ENCODE peak calls at places on chromosomes 13 and 19, in five cellular contexts. One of them, this sample, is unnamed.

GRCh38 chr19:45643927-45644771 is 5.0 kb upstream of the EML2 start:
- DNase-seq in upper lobe of left lung: no peak
- DNase-seq in germinal center: no peak
- DNase-seq in stimulated activated CD8-positive, alpha-beta memory T cell treated with anti-CD3 and anti-CD28 coated beads, Interleukin-4, amount 100 ng/mL, for 1 hour: no peak
- DNase-seq in activated gamma-delta T cell treated with Interleukin-2 at 50 U/mL for 16 hours: no peak
- DNase-seq in this sample: no peak

GRCh38 chr19:3397266-3398022 is 31.1 kb downstream of the NFIC start:
- DNase-seq in stimulated activated CD8-positive, alpha-beta memory T cell treated with anti-CD3 and anti-CD28 coated beads, Interleukin-4, amount 100 ng/mL, for 1 hour: no peak
- DNase-seq in upper lobe of left lung: peak
- DNase-seq in germinal center: no peak
- DNase-seq in activated gamma-delta T cell treated with Interleukin-2 at 50 U/mL for 16 hours: no peak
- DNase-seq in this sample: no peak

GRCh38 chr13:54709546-54709945 is 1680.9 kb downstream of the OLFM4 start:
- DNase-seq in upper lobe of left lung: no peak
- DNase-seq in activated gamma-delta T cell treated with Interleukin-2 at 50 U/mL for 16 hours: no peak
- DNase-seq in germinal center: no peak
- DNase-seq in stimulated activated CD8-positive, alpha-beta memory T cell treated with anti-CD3 and anti-CD28 coated beads, Interleukin-4, amount 100 ng/mL, for 1 hour: no peak
- DNase-seq in this sample: no peak

GRCh38 chr13:32409561-32410440 is 18.1 kb downstream of the N4BP2L1 start:
- DNase-seq in upper lobe of left lung: peak
- DNase-seq in germinal center: no peak
- DNase-seq in stimulated activated CD8-positive, alpha-beta memory T cell treated with anti-CD3 and anti-CD28 coated beads, Interleukin-4, amount 100 ng/mL, for 1 hour: no peak
- DNase-seq in activated gamma-delta T cell treated with Interleukin-2 at 50 U/mL for 16 hours: no peak
- DNase-seq in this sample: no peak

GRCh38 chr13:35190241-35190640 is 248.2 kb downstream of the NBEA start:
- DNase-seq in upper lobe of left lung: no peak
- DNase-seq in germinal center: no peak
- DNase-seq in activated gamma-delta T cell treated with Interleukin-2 at 50 U/mL for 16 hours: no peak
- DNase-seq in stimulated activated CD8-positive, alpha-beta memory T cell treated with anti-CD3 and anti-CD28 coated beads, Interleukin-4, amount 100 ng/mL, for 1 hour: no peak
- DNase-seq in this sample: no peak

GRCh38 chr19:28569132-28570114 is 643.5 kb downstream of the UQCRFS1 start:
- DNase-seq in upper lobe of left lung: no peak
- DNase-seq in activated gamma-delta T cell treated with Interleukin-2 at 50 U/mL for 16 hours: no peak
- DNase-seq in stimulated activated CD8-positive, alpha-beta memory T cell treated with anti-CD3 and anti-CD28 coated beads, Interleukin-4, amount 100 ng/mL, for 1 hour: no peak
- DNase-seq in germinal center: no peak
- DNase-seq in this sample: no peak

GRCh38 chr13:52405767-52406494 is at the start of gene THSD1:
- DNase-seq in stimulated activated CD8-positive, alpha-beta memory T cell treated with anti-CD3 and anti-CD28 coated beads, Interleukin-4, amount 100 ng/mL, for 1 hour: no peak
- DNase-seq in germinal center: peak
- DNase-seq in upper lobe of left lung: peak
- DNase-seq in activated gamma-delta T cell treated with Interleukin-2 at 50 U/mL for 16 hours: peak
- DNase-seq in this sample: peak

GRCh38 chr19:18167975-18168645 is 5.5 kb upstream of the IFI30 start:
- DNase-seq in activated gamma-delta T cell treated with Interleukin-2 at 50 U/mL for 16 hours: peak
- DNase-seq in stimulated activated CD8-positive, alpha-beta memory T cell treated with anti-CD3 and anti-CD28 coated beads, Interleukin-4, amount 100 ng/mL, for 1 hour: no peak
- DNase-seq in germinal center: peak
- DNase-seq in upper lobe of left lung: no peak
- DNase-seq in this sample: peak

GRCh38 chr13:110232146-110232545 is 74.8 kb downstream of the COL4A1 start:
- DNase-seq in germinal center: no peak
- DNase-seq in activated gamma-delta T cell treated with Interleukin-2 at 50 U/mL for 16 hours: no peak
- DNase-seq in upper lobe of left lung: no peak
- DNase-seq in stimulated activated CD8-positive, alpha-beta memory T cell treated with anti-CD3 and anti-CD28 coated beads, Interleukin-4, amount 100 ng/mL, for 1 hour: no peak
- DNase-seq in this sample: no peak

GRCh38 chr19:5452594-5453565 is 2.3 kb upstream of the ZNRF4 start:
- DNase-seq in upper lobe of left lung: no peak
- DNase-seq in stimulated activated CD8-positive, alpha-beta memory T cell treated with anti-CD3 and anti-CD28 coated beads, Interleukin-4, amount 100 ng/mL, for 1 hour: no peak
- DNase-seq in germinal center: peak
- DNase-seq in activated gamma-delta T cell treated with Interleukin-2 at 50 U/mL for 16 hours: no peak
- DNase-seq in this sample: no peak

GRCh38 chr19:41323430-41324125 is 13.6 kb downstream of the CCDC97 start:
- DNase-seq in activated gamma-delta T cell treated with Interleukin-2 at 50 U/mL for 16 hours: no peak
- DNase-seq in germinal center: no peak
- DNase-seq in stimulated activated CD8-positive, alpha-beta memory T cell treated with anti-CD3 and anti-CD28 coated beads, Interleukin-4, amount 100 ng/mL, for 1 hour: no peak
- DNase-seq in upper lobe of left lung: peak
- DNase-seq in this sample: no peak

GRCh38 chr19:52112624-52113023 is 17.1 kb upstream of the ZNF841 start:
- DNase-seq in stimulated activated CD8-positive, alpha-beta memory T cell treated with anti-CD3 and anti-CD28 coated beads, Interleukin-4, amount 100 ng/mL, for 1 hour: no peak
- DNase-seq in upper lobe of left lung: no peak
- DNase-seq in activated gamma-delta T cell treated with Interleukin-2 at 50 U/mL for 16 hours: no peak
- DNase-seq in germinal center: no peak
- DNase-seq in this sample: no peak

GRCh38 chr19:45955905-45956608 is 17.6 kb downstream of the NOVA2 start:
- DNase-seq in stimulated activated CD8-positive, alpha-beta memory T cell treated with anti-CD3 and anti-CD28 coated beads, Interleukin-4, amount 100 ng/mL, for 1 hour: no peak
- DNase-seq in upper lobe of left lung: no peak
- DNase-seq in activated gamma-delta T cell treated with Interleukin-2 at 50 U/mL for 16 hours: no peak
- DNase-seq in germinal center: no peak
- DNase-seq in this sample: no peak

GRCh38 chr13:44703371-44703770 is 127.2 kb upstream of the TSC22D1 start:
- DNase-seq in germinal center: no peak
- DNase-seq in upper lobe of left lung: no peak
- DNase-seq in activated gamma-delta T cell treated with Interleukin-2 at 50 U/mL for 16 hours: no peak
- DNase-seq in stimulated activated CD8-positive, alpha-beta memory T cell treated with anti-CD3 and anti-CD28 coated beads, Interleukin-4, amount 100 ng/mL, for 1 hour: no peak
- DNase-seq in this sample: no peak

GRCh38 chr19:53659292-53659691 is 27.5 kb downstream of the DPRX start:
- DNase-seq in upper lobe of left lung: no peak
- DNase-seq in stimulated activated CD8-positive, alpha-beta memory T cell treated with anti-CD3 and anti-CD28 coated beads, Interleukin-4, amount 100 ng/mL, for 1 hour: no peak
- DNase-seq in germinal center: no peak
- DNase-seq in activated gamma-delta T cell treated with Interleukin-2 at 50 U/mL for 16 hours: no peak
- DNase-seq in this sample: no peak

GRCh38 chr13:111629457-111629856 is 309.0 kb downstream of the TEX29 start:
- DNase-seq in upper lobe of left lung: no peak
- DNase-seq in activated gamma-delta T cell treated with Interleukin-2 at 50 U/mL for 16 hours: no peak
- DNase-seq in stimulated activated CD8-positive, alpha-beta memory T cell treated with anti-CD3 and anti-CD28 coated beads, Interleukin-4, amount 100 ng/mL, for 1 hour: no peak
- DNase-seq in germinal center: no peak
- DNase-seq in this sample: no peak

GRCh38 chr13:29676535-29676934 is 81.0 kb upstream of the SLC7A1 start:
- DNase-seq in germinal center: no peak
- DNase-seq in stimulated activated CD8-positive, alpha-beta memory T cell treated with anti-CD3 and anti-CD28 coated beads, Interleukin-4, amount 100 ng/mL, for 1 hour: no peak
- DNase-seq in activated gamma-delta T cell treated with Interleukin-2 at 50 U/mL for 16 hours: no peak
- DNase-seq in upper lobe of left lung: no peak
- DNase-seq in this sample: no peak

GRCh38 chr19:42284641-42285341 is 15.7 kb downstream of the CIC start:
- DNase-seq in activated gamma-delta T cell treated with Interleukin-2 at 50 U/mL for 16 hours: no peak
- DNase-seq in stimulated activated CD8-positive, alpha-beta memory T cell treated with anti-CD3 and anti-CD28 coated beads, Interleukin-4, amount 100 ng/mL, for 1 hour: no peak
- DNase-seq in germinal center: no peak
- DNase-seq in upper lobe of left lung: peak
- DNase-seq in this sample: peak

GRCh38 chr19:38734426-38735256 is 9.6 kb downstream of the CAPN12 start:
- DNase-seq in stimulated activated CD8-positive, alpha-beta memory T cell treated with anti-CD3 and anti-CD28 coated beads, Interleukin-4, amount 100 ng/mL, for 1 hour: no peak
- DNase-seq in activated gamma-delta T cell treated with Interleukin-2 at 50 U/mL for 16 hours: no peak
- DNase-seq in germinal center: peak
- DNase-seq in upper lobe of left lung: peak
- DNase-seq in this sample: peak

GRCh38 chr19:49165111-49165750 is 7.6 kb downstream of the TRPM4 start:
- DNase-seq in stimulated activated CD8-positive, alpha-beta memory T cell treated with anti-CD3 and anti-CD28 coated beads, Interleukin-4, amount 100 ng/mL, for 1 hour: no peak
- DNase-seq in germinal center: no peak
- DNase-seq in upper lobe of left lung: no peak
- DNase-seq in activated gamma-delta T cell treated with Interleukin-2 at 50 U/mL for 16 hours: no peak
- DNase-seq in this sample: no peak

GRCh38 chr19:6677495-6677894 is 7.5 kb upstream of the TNFSF14 start:
- DNase-seq in stimulated activated CD8-positive, alpha-beta memory T cell treated with anti-CD3 and anti-CD28 coated beads, Interleukin-4, amount 100 ng/mL, for 1 hour: no peak
- DNase-seq in activated gamma-delta T cell treated with Interleukin-2 at 50 U/mL for 16 hours: no peak
- DNase-seq in germinal center: no peak
- DNase-seq in upper lobe of left lung: no peak
- DNase-seq in this sample: no peak

GRCh38 chr13:51583875-51584730 is at the start of gene WDFY2:
- DNase-seq in upper lobe of left lung: peak
- DNase-seq in stimulated activated CD8-positive, alpha-beta memory T cell treated with anti-CD3 and anti-CD28 coated beads, Interleukin-4, amount 100 ng/mL, for 1 hour: peak
- DNase-seq in activated gamma-delta T cell treated with Interleukin-2 at 50 U/mL for 16 hours: peak
- DNase-seq in germinal center: peak
- DNase-seq in this sample: peak

GRCh38 chr13:35953537-35954206 is 177.5 kb downstream of the DCLK1 start:
- DNase-seq in germinal center: no peak
- DNase-seq in upper lobe of left lung: no peak
- DNase-seq in activated gamma-delta T cell treated with Interleukin-2 at 50 U/mL for 16 hours: no peak
- DNase-seq in stimulated activated CD8-positive, alpha-beta memory T cell treated with anti-CD3 and anti-CD28 coated beads, Interleukin-4, amount 100 ng/mL, for 1 hour: no peak
- DNase-seq in this sample: no peak

GRCh38 chr19:33434886-33435705 is 61.6 kb downstream of the CEBPG start:
- DNase-seq in activated gamma-delta T cell treated with Interleukin-2 at 50 U/mL for 16 hours: no peak
- DNase-seq in germinal center: no peak
- DNase-seq in stimulated activated CD8-positive, alpha-beta memory T cell treated with anti-CD3 and anti-CD28 coated beads, Interleukin-4, amount 100 ng/mL, for 1 hour: no peak
- DNase-seq in upper lobe of left lung: no peak
- DNase-seq in this sample: no peak

GRCh38 chr19:49779731-49780578 is 13.2 kb downstream of the AP2A1 start:
- DNase-seq in stimulated activated CD8-positive, alpha-beta memory T cell treated with anti-CD3 and anti-CD28 coated beads, Interleukin-4, amount 100 ng/mL, for 1 hour: no peak
- DNase-seq in germinal center: peak
- DNase-seq in activated gamma-delta T cell treated with Interleukin-2 at 50 U/mL for 16 hours: no peak
- DNase-seq in upper lobe of left lung: no peak
- DNase-seq in this sample: peak

GRCh38 chr19:35212241-35212640 is 16.3 kb downstream of the FAM187B start:
- DNase-seq in activated gamma-delta T cell treated with Interleukin-2 at 50 U/mL for 16 hours: peak
- DNase-seq in upper lobe of left lung: no peak
- DNase-seq in germinal center: no peak
- DNase-seq in stimulated activated CD8-positive, alpha-beta memory T cell treated with anti-CD3 and anti-CD28 coated beads, Interleukin-4, amount 100 ng/mL, for 1 hour: no peak
- DNase-seq in this sample: no peak

GRCh38 chr19:5354403-5354802 is 13.8 kb upstream of the PTPRS start:
- DNase-seq in upper lobe of left lung: no peak
- DNase-seq in stimulated activated CD8-positive, alpha-beta memory T cell treated with anti-CD3 and anti-CD28 coated beads, Interleukin-4, amount 100 ng/mL, for 1 hour: no peak
- DNase-seq in germinal center: peak
- DNase-seq in activated gamma-delta T cell treated with Interleukin-2 at 50 U/mL for 16 hours: no peak
- DNase-seq in this sample: no peak

GRCh38 chr13:97856001-97856675 is 97.3 kb upstream of the IPO5 start:
- DNase-seq in upper lobe of left lung: no peak
- DNase-seq in activated gamma-delta T cell treated with Interleukin-2 at 50 U/mL for 16 hours: no peak
- DNase-seq in germinal center: no peak
- DNase-seq in stimulated activated CD8-positive, alpha-beta memory T cell treated with anti-CD3 and anti-CD28 coated beads, Interleukin-4, amount 100 ng/mL, for 1 hour: no peak
- DNase-seq in this sample: no peak

GRCh38 chr13:74133657-74134201 is 475 bp downstream of the KLF12 start:
- DNase-seq in stimulated activated CD8-positive, alpha-beta memory T cell treated with anti-CD3 and anti-CD28 coated beads, Interleukin-4, amount 100 ng/mL, for 1 hour: peak
- DNase-seq in activated gamma-delta T cell treated with Interleukin-2 at 50 U/mL for 16 hours: peak
- DNase-seq in germinal center: peak
- DNase-seq in upper lobe of left lung: peak
- DNase-seq in this sample: peak

GRCh38 chr19:35142531-35143230 is 374 bp upstream of the FXYD7 start:
- DNase-seq in upper lobe of left lung: peak
- DNase-seq in activated gamma-delta T cell treated with Interleukin-2 at 50 U/mL for 16 hours: peak
- DNase-seq in stimulated activated CD8-positive, alpha-beta memory T cell treated with anti-CD3 and anti-CD28 coated beads, Interleukin-4, amount 100 ng/mL, for 1 hour: peak
- DNase-seq in germinal center: peak
- DNase-seq in this sample: peak

GRCh38 chr13:43874512-43875092 is 4.9 kb downstream of the CCDC122 start:
- DNase-seq in upper lobe of left lung: no peak
- DNase-seq in stimulated activated CD8-positive, alpha-beta memory T cell treated with anti-CD3 and anti-CD28 coated beads, Interleukin-4, amount 100 ng/mL, for 1 hour: no peak
- DNase-seq in germinal center: peak
- DNase-seq in activated gamma-delta T cell treated with Interleukin-2 at 50 U/mL for 16 hours: no peak
- DNase-seq in this sample: peak

GRCh38 chr19:47406711-47407416 is 12.5 kb downstream of the MEIS3 start:
- DNase-seq in activated gamma-delta T cell treated with Interleukin-2 at 50 U/mL for 16 hours: no peak
- DNase-seq in germinal center: no peak
- DNase-seq in stimulated activated CD8-positive, alpha-beta memory T cell treated with anti-CD3 and anti-CD28 coated beads, Interleukin-4, amount 100 ng/mL, for 1 hour: no peak
- DNase-seq in upper lobe of left lung: peak
- DNase-seq in this sample: no peak